ENCODE peak calls at places on chromosomes 5 and 9, in seven cellular contexts. D, U, Z, V, M, N and O are unnamed samples. For H3K4me1 and H3K36me3, the result is how much of the 10 kb centered on the place peaks cover.

GRCh38 chr5:76294573-76294972 is 108.5 kb upstream of the IQGAP2 start:
- DNase-seq in D (no peak), U (no peak), Z (no peak), V (no peak), M (no peak), N (no peak), O (peak)

GRCh38 chr5:178564842-178565550 is 25.2 kb downstream of the COL23A1 start:
- DNase-seq in D (no peak), U (no peak), Z (no peak), V (no peak), M (no peak), N (no peak), O (no peak)

GRCh38 chr5:126875303-126875785 is 98.4 kb downstream of the LMNB1 start:
- DNase-seq in D (no peak), U (no peak), Z (no peak), V (no peak), M (no peak), N (no peak), O (no peak)

GRCh38 chr9:5632540-5632939 is 3.6 kb downstream of the RIC1 start:
- DNase-seq in D (no peak), U (no peak), Z (no peak), V (no peak), M (no peak), N (no peak), O (no peak)

GRCh38 chr9:99012957-99013512 is 69.3 kb downstream of the COL15A1 start:
- DNase-seq in D (peak), U (no peak), Z (no peak), V (no peak), M (no peak), N (no peak), O (no peak)

GRCh38 chr9:126791406-126792230 is 13.2 kb upstream of the ZBTB43 start:
- DNase-seq in D (no peak), U (no peak), Z (no peak), V (no peak), M (no peak), N (peak), O (no peak)

GRCh38 chr9:130636648-130637020 is 27.8 kb upstream of the PRDM12 start:
- DNase-seq in D (no peak), U (peak), Z (no peak), V (no peak), M (no peak), N (no peak), O (no peak)

GRCh38 chr5:108280248-108280647 is 101.7 kb downstream of the FBXL17 start:
- DNase-seq in D (no peak), U (no peak), Z (no peak), V (no peak), M (no peak), N (no peak), O (no peak)

GRCh38 chr9:18923671-18924430 is 109.2 kb downstream of the SAXO1 start:
- DNase-seq in D (no peak), U (no peak), Z (no peak), V (no peak), M (no peak), N (no peak), O (no peak)

GRCh38 chr5:151750121-151750520 is 8.3 kb downstream of the ATOX1 start:
- DNase-seq in D (no peak), U (no peak), Z (no peak), V (no peak), M (no peak), N (no peak), O (no peak)

GRCh38 chr5:160961761-160962160 is 109.8 kb upstream of the ATP10B start:
- DNase-seq in D (no peak), U (no peak), Z (no peak), V (no peak), M (no peak), N (no peak), O (no peak)

GRCh38 chr5:116771466-116772151 is 197.0 kb upstream of the SEMA6A start:
- DNase-seq in D (peak), U (no peak), Z (peak), V (no peak), M (no peak), N (peak), O (no peak)

GRCh38 chr9:92245005-92245797 is 48.3 kb downstream of the IARS1 start:
- DNase-seq in D (peak), U (no peak), Z (no peak), V (no peak), M (no peak), N (no peak), O (no peak)

GRCh38 chr5:109769597-109770291 is 80.0 kb downstream of the MAN2A1 start:
- DNase-seq in D (no peak), U (no peak), Z (no peak), V (no peak), M (no peak), N (no peak), O (no peak)

GRCh38 chr9:129866373-129867137 is 31.3 kb downstream of the USP20 start:
- DNase-seq in D (no peak), U (no peak), Z (no peak), V (no peak), M (no peak), N (no peak), O (no peak)

GRCh38 chr5:89043676-89044075 is 160.7 kb upstream of the MEF2C start:
- DNase-seq in D (no peak), U (no peak), Z (no peak), V (no peak), M (no peak), N (peak), O (no peak)

GRCh38 chr5:146283344-146283761 is 55.3 kb upstream of the POU4F3 start:
- DNase-seq in D (no peak), U (no peak), Z (no peak), V (no peak), M (no peak), N (peak), O (no peak)

GRCh38 chr5:55668356-55668755 is 43.8 kb downstream of the SLC38A9 start:
- DNase-seq in D (no peak), U (no peak), Z (no peak), V (no peak), M (no peak), N (no peak), O (peak)

GRCh38 chr5:59582746-59583145 is 310.8 kb downstream of the PDE4D start:
- DNase-seq in D (no peak), U (no peak), Z (no peak), V (no peak), M (no peak), N (no peak), O (no peak)

GRCh38 chr9:72207278-72207677 is 58.0 kb downstream of the GDA start:
- DNase-seq in D (no peak), U (no peak), Z (no peak), V (no peak), M (no peak), N (peak), O (no peak)

GRCh38 chr9:11469745-11470144 is 856.9 kb upstream of the PTPRD start:
- DNase-seq in D (no peak), U (no peak), Z (no peak), V (no peak), M (no peak), N (no peak), O (no peak)

GRCh38 chr5:106127341-106127781 is 1543.4 kb downstream of the EFNA5 start:
- DNase-seq in D (no peak), U (no peak), Z (no peak), V (no peak), M (no peak), N (no peak), O (no peak)
- TF ChIP-seq CTCF in D (no peak), U (no peak), Z (no peak), V (no peak), M (no peak), N (no peak), O (no peak)

DNA sequence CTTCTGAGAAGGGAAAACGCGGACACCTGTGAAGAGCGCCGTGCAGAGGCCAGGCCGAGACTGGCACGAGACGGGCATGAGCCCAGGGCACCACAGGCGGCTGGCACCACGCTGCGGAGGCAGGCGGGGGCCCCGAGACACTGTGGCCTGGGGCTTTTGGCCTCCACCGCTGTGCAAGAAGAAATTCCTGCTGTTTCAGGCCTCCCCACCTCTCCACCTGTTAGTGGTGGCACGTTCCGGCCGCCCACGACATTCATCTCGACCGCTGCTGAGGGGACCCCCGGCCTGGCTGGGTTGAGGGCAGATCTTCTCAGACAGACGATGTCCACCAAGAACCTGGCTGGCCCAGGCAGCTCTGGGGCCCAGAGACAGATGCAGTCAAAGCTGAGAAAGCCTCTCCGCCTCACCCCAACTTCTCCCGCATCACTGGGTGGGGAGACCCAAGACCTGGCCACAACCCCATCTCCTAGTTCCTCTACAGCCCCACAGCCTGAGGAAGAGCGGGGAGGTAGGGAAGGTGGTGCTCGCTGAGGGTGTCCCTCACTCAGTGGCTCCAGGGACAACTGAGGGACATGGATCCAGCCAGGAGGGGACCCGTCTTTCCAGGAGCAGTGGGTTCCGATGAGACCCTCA is 11.4 kb downstream of the NACC2 start:
- DNase-seq in D (no peak), U (peak), Z (peak), V (no peak), M (no peak), N (no peak), O (no peak)
- H3K4me1 ChIP-seq in D (half or more), U (half or more), Z (half or more), V (under half), M (half or more), N (under half), O (half or more)

GRCh38 chr5:32136342-32136741 is 37.8 kb downstream of the GOLPH3 start:
- DNase-seq in D (no peak), U (no peak), Z (no peak), V (no peak), M (no peak), N (peak), O (no peak)
- H3K36me3 ChIP-seq in D (under half), U (under half), Z (under half), V (under half), M (under half), N (under half), O (under half)

DNA sequence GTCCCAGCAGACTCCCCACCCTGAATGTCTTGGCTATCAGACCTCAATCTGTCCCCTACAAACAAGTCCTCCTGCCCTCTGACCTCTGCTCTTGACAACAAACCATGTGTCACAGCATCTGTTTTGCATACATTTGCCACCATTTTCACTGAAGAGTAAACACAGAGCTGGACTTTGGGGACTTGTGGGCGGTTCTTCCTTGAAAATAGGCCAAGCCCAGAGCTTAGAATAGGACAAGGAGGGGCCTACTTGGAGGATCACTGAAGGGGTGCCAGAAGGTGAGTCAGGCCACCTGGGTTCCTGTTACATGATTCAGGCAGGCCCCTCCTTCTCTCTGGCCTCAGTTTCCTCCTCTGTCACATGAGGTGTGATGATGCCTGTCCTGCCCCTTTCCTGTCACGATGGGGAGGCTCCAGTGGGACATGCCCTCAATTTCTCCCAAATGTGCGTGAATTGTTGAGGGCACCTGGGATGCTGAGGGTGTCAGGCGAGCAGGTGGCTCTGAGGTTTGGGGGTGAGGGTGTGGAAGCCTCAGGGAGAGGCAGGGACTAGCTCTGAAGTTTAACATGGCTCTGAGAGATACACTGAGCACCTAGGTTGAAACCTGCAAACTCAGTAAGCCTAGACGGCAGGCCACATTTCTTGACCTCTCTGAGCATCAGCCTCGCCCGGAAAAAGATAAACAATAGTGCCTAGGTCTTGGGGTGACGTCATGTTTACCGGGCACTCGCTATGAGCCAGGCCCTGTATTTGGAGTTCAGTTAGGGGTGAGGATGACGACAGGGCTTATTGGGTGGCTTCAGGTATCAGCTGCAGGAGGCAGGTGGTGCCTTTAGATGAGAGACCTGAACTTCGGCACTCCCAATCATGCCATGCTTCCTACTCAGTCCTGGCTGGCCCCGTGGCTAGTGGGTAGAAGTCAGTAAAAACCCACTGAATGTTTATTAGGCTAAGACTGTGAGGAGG is 107.6 kb upstream of the PITX1 start:
- DNase-seq in D (no peak), U (peak), Z (no peak), V (no peak), M (peak), N (peak), O (no peak)
- TF ChIP-seq CTCF in D (no peak), U (no peak), Z (no peak), V (no peak), M (no peak), N (no peak), O (no peak)